ENCODE peak calls at places on chromosomes 3 and 15, in nine cellular contexts. Z is AG09319, N is endothelial cell of umbilical vein, J is MCF 10A, C is heart left ventricle, X is HFFc6, O is GM12865, B is brain microvascular endothelial cell, G is cardiac muscle cell. I is an unnamed sample.

GRCh38 chr3:150372320-150373118 is 35.6 kb upstream of the TSC22D2 start:
- DNase-seq in C (no peak), O (peak), Z (no peak), G (no peak), J (no peak), N (peak), B (no peak), X (peak), I (no peak)

GRCh38 chr15:72319360-72319984 is 485 bp downstream of the CELF6 start:
- DNase-seq in C (peak), J (peak), X (peak), O (peak), G (peak), B (peak), N (peak), Z (no peak), I (no peak)

GRCh38 chr3:184896336-184896735 is 84.4 kb downstream of the VPS8 start:
- DNase-seq in N (no peak), X (no peak), C (no peak), J (no peak), O (no peak), Z (no peak), G (no peak), B (no peak), I (no peak)

GRCh38 chr3:30544811-30545210 is 61.6 kb upstream of the TGFBR2 start:
- DNase-seq in C (no peak), G (peak), Z (peak), O (no peak), B (peak), J (peak), X (peak), N (peak), I (no peak)

GRCh38 chr15:27458370-27459084 is 487.5 kb downstream of the GABRG3 start:
- DNase-seq in Z (no peak), C (no peak), G (no peak), B (no peak), O (no peak), N (no peak), X (no peak), J (no peak), I (no peak)

GRCh38 chr15:92683511-92683834 is 27.9 kb upstream of the FAM174B start:
- DNase-seq in X (no peak), Z (no peak), G (peak), O (peak), J (peak), B (peak), C (peak), N (peak), I (no peak)

GRCh38 chr15:71189723-71190122 is 74.5 kb downstream of the THSD4 start:
- DNase-seq in B (peak), X (no peak), C (no peak), N (no peak), G (no peak), O (no peak), Z (no peak), J (no peak), I (no peak)

GRCh38 chr15:73677146-73677607 is 7.0 kb upstream of the CD276 start:
- DNase-seq in J (peak), O (peak), C (peak), Z (no peak), N (peak), B (peak), X (peak), G (peak), I (no peak)

GRCh38 chr15:90823455-90823974 is 44.9 kb upstream of the FURIN start:
- DNase-seq in X (no peak), B (no peak), O (no peak), Z (no peak), J (no peak), C (no peak), N (no peak), G (no peak), I (no peak)

GRCh38 chr15:90819850-90820249 is 48.5 kb upstream of the FURIN start:
- DNase-seq in Z (no peak), N (no peak), O (no peak), G (no peak), C (no peak), X (no peak), B (no peak), J (no peak), I (no peak)

GRCh38 chr15:90820481-90820880 is 47.9 kb upstream of the FURIN start:
- DNase-seq in X (no peak), Z (no peak), B (no peak), J (no peak), G (no peak), N (no peak), C (no peak), O (no peak), I (no peak)

GRCh38 chr15:90819390-90819789 is 49.0 kb upstream of the FURIN start:
- DNase-seq in N (no peak), C (peak), G (no peak), B (no peak), Z (no peak), J (no peak), O (no peak), X (no peak), I (no peak)

GRCh38 chr15:90822204-90822955 is 46.0 kb upstream of the FURIN start:
- DNase-seq in X (no peak), J (no peak), Z (no peak), O (no peak), N (no peak), C (no peak), G (no peak), B (no peak), I (no peak)
- TF ChIP-seq CTCF in X (no peak), J (no peak), Z (no peak), O (no peak), N (no peak), C (no peak), G (no peak), B (no peak), I (no peak)

DNA sequence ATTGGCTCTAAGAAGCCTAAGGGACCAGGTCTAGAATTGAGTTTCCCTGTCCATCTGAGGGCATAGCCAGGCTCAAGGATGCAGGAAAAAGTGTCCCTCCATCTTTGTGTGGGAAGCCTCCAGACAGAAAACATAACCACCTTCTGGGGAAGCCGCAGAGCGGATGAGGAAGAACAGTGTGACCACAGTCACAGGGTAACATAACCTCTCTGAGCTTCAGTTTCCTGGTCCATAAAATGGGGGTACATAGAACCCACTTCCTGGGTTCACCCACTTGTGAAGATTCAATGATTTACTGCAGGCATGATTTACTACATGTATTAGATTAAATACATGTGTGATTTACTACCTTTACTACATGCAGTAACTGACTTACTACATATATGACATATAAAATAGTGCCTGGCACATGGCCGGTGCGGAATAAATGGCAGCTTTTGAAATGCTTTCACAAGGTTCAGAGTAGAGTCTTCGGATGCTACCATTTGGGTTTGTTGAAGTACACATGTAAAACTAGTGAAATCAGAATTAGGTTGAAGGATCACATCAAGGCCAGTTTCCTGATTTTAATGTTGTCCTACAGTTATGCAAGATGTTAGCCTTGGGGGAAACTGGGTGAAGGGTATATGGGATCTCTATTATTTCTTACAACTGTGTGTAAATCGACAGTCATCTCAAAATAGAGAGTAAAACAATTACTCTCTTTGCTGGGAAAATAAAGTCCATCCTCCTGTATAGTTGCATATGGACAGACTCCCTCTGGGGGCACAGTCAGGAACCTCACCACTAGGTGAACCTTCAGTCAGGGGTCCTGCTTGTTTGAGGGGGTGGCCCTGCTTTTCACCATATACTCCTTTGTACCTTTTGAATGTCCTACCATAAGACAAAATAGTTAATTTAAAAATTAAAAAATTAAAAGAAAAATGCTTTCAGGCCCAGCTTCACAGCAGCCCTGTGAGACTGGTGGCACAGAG is 86.0 kb downstream of the SEMA5B start:
- DNase-seq in O (no peak), X (peak), B (no peak), C (no peak), G (no peak), Z (no peak), N (no peak), J (peak), I (no peak)
- TF ChIP-seq CTCF in O (no peak), X (peak), B (peak), C (peak), G (peak), Z (peak), N (peak), J (peak), I (peak)

GRCh38 chr3:57855281-57855680 is 99.2 kb downstream of the SLMAP start:
- DNase-seq in X (peak), O (no peak), B (peak), G (no peak), C (no peak), Z (no peak), J (no peak), N (no peak), I (no peak)

GRCh38 chr3:57855943-57856342 is 99.8 kb downstream of the SLMAP start:
- DNase-seq in O (no peak), C (no peak), J (no peak), X (no peak), B (no peak), G (no peak), N (no peak), Z (no peak), I (no peak)

GRCh38 chr3:57852896-57853295 is 96.8 kb downstream of the SLMAP start:
- DNase-seq in O (no peak), B (no peak), J (peak), Z (no peak), X (peak), N (peak), C (no peak), G (peak), I (no peak)

GRCh38 chr3:57851304-57851703 is 95.2 kb downstream of the SLMAP start:
- DNase-seq in G (no peak), B (no peak), X (no peak), C (no peak), N (no peak), Z (no peak), O (no peak), J (no peak), I (no peak)

GRCh38 chr3:57856675-57857074 is 100.6 kb downstream of the SLMAP start:
- DNase-seq in O (peak), G (peak), N (peak), B (no peak), C (no peak), Z (no peak), J (peak), X (peak), I (no peak)
- TF ChIP-seq CTCF in O (peak), G (peak), N (no peak), B (no peak), C (peak), Z (no peak), J (no peak), X (peak), I (no peak)

GRCh38 chr15:94667109-94667508 is 435.7 kb downstream of the MCTP2 start:
- DNase-seq in J (no peak), N (no peak), B (no peak), X (no peak), O (no peak), G (no peak), Z (no peak), C (no peak), I (no peak)
- TF ChIP-seq CTCF in J (no peak), N (no peak), B (no peak), X (no peak), O (no peak), G (no peak), Z (no peak), C (no peak), I (no peak)

GRCh38 chr3:51099794-51100542 is 285.1 kb upstream of the MANF start:
- DNase-seq in Z (peak), G (peak), B (peak), J (peak), N (peak), C (no peak), X (peak), O (peak), I (peak)
- TF ChIP-seq CTCF in Z (peak), G (peak), B (peak), J (peak), N (peak), C (peak), X (peak), O (peak), I (peak)